ENCODE peak calls at places on chromosomes 6 and 20, in ten cellular contexts. N, I, U, G, O, Y, W, V, S and X are unnamed samples.

GRCh38 chr6:109318328-109318876 is 63.9 kb downstream of the CD164 start:
- DNase-seq in N (peak; percentile 30), I (no peak), U (no peak), G (no peak), O (no peak), Y (no peak), W (no peak), V (no peak), S (no peak), X (no peak)

GRCh38 chr6:30766461-30767157 is 22.3 kb upstream of the IER3 start:
- DNase-seq in N (no peak), I (no peak), U (no peak), G (no peak), O (no peak), Y (no peak), W (no peak), V (no peak), S (no peak), X (no peak)

GRCh38 chr6:21219241-21219640 is 374.3 kb upstream of the SOX4 start:
- DNase-seq in N (no peak), I (no peak), U (no peak), G (no peak), O (no peak), Y (no peak), W (no peak), V (no peak), S (no peak), X (no peak)

GRCh38 chr6:53979468-53980067 is 131.7 kb upstream of the MLIP start:
- DNase-seq in N (no peak), I (peak; percentile 60), U (no peak), G (no peak), O (no peak), Y (no peak), W (no peak), V (no peak), S (peak; percentile 65), X (peak; percentile 34)

GRCh38 chr20:58321205-58321604 is 11.7 kb downstream of the RAB22A start:
- DNase-seq in N (no peak), I (no peak), U (no peak), G (no peak), O (no peak), Y (no peak), W (no peak), V (no peak), S (no peak), X (no peak)

GRCh38 chr6:41655706-41656668 is 17.7 kb downstream of the MDFI start:
- DNase-seq in N (no peak), I (peak; percentile 47), U (no peak), G (no peak), O (peak; percentile 36), Y (no peak), W (peak; percentile 49), V (no peak), S (no peak), X (no peak)

GRCh38 chr6:168607272-168608112 is 166.5 kb downstream of the SMOC2 start:
- DNase-seq in N (no peak), I (peak; percentile 44), U (no peak), G (no peak), O (no peak), Y (no peak), W (peak; percentile 45), V (peak; percentile 89), S (no peak), X (no peak)

GRCh38 chr20:43102394-43102793 is 87.3 kb downstream of the PTPRT start:
- DNase-seq in N (no peak), I (no peak), U (no peak), G (no peak), O (no peak), Y (no peak), W (peak; percentile 71), V (no peak), S (no peak), X (no peak)

GRCh38 chr6:152680151-152680550 is 17.5 kb upstream of the MYCT1 start:
- DNase-seq in N (no peak), I (no peak), U (no peak), G (no peak), O (no peak), Y (no peak), W (no peak), V (no peak), S (no peak), X (no peak)

GRCh38 chr6:43695078-43695966 is 7.7 kb upstream of the MRPS18A start:
- DNase-seq in N (peak; percentile 64), I (peak; percentile 27), U (no peak), G (no peak), O (no peak), Y (no peak), W (peak; percentile 63), V (no peak), S (no peak), X (peak; percentile 60)

GRCh38 chr6:89436226-89436625 is 3.3 kb downstream of the ANKRD6 start:
- DNase-seq in N (no peak), I (peak; percentile 52), U (no peak), G (no peak), O (no peak), Y (no peak), W (no peak), V (no peak), S (no peak), X (no peak)

GRCh38 chr20:63628246-63628975 is 1.5 kb upstream of the GMEB2 start:
- DNase-seq in N (peak; percentile 52), I (peak; percentile 56), U (no peak), G (peak; percentile 59), O (peak; percentile 27), Y (peak; percentile 77), W (no peak), V (peak; percentile 49), S (peak; percentile 83), X (peak; percentile 77)

GRCh38 chr6:37171141-37171969 is 1.4 kb downstream of the PIM1 start:
- DNase-seq in N (peak; percentile 55), I (no peak), U (no peak), G (no peak), O (no peak), Y (peak; percentile 41), W (peak; percentile 60), V (peak; percentile 60), S (peak; percentile 62), X (no peak)

GRCh38 chr20:61860588-61860987 is 205.1 kb downstream of the TAF4 start:
- DNase-seq in N (no peak), I (no peak), U (no peak), G (no peak), O (no peak), Y (no peak), W (no peak), V (no peak), S (no peak), X (no peak)

GRCh38 chr6:31525932-31526591 is 2.7 kb upstream of the MCCD1 start:
- DNase-seq in N (no peak), I (peak; percentile 43), U (no peak), G (no peak), O (no peak), Y (no peak), W (no peak), V (no peak), S (no peak), X (no peak)